ENCODE peak calls at places on chromosomes 12 and 14, in eight cellular contexts. Q, P, V, U, Y, E, C and D are unnamed samples.

GRCh38 chr12:78674311-78675085 is 190.1 kb upstream of the SYT1 start:
- DNase-seq in Y (peak; percentile 13), U (peak; percentile 10), C (no peak), V (no peak), P (no peak), Q (no peak), E (peak; percentile 26), D (peak; percentile 39)

GRCh38 chr14:90062852-90063539 is 1.2 kb downstream of the KCNK13 start:
- DNase-seq in E (no peak), V (no peak), P (no peak), C (no peak), U (no peak), Q (no peak), Y (no peak), D (no peak)

GRCh38 chr12:44873898-44874297 is 2.2 kb downstream of the NELL2 start:
- DNase-seq in Q (no peak), Y (peak; percentile 47), P (no peak), C (no peak), U (no peak), E (peak; percentile 4), V (no peak), D (no peak)

GRCh38 chr12:46187023-46187422 is 81.8 kb downstream of the SLC38A1 start:
- DNase-seq in Y (no peak), U (peak; percentile 31), P (no peak), C (no peak), Q (peak; percentile 37), V (no peak), E (peak; percentile 87), D (peak; percentile 59)

GRCh38 chr12:97005174-97005573 is 98.1 kb downstream of the NEDD1 start:
- DNase-seq in P (no peak), Y (peak; percentile 20), C (no peak), E (no peak), V (no peak), U (no peak), Q (no peak), D (no peak)

GRCh38 chr14:68781161-68782021 is 11.5 kb downstream of the ZFP36L1 start:
- DNase-seq in C (peak; percentile 36), Y (no peak), P (no peak), V (no peak), U (no peak), E (no peak), Q (no peak), D (no peak)

GRCh38 chr12:24777359-24777758 is 171.5 kb downstream of the BCAT1 start:
- DNase-seq in E (no peak), Y (no peak), V (no peak), U (no peak), P (no peak), Q (no peak), C (no peak), D (no peak)

GRCh38 chr12:106303202-106303820 is 778 bp downstream of the TCP11L2 start:
- DNase-seq in V (peak; percentile 59), C (peak; percentile 90), P (peak; percentile 81), U (peak; percentile 61), Y (peak; percentile 92), E (peak; percentile 88), Q (peak; percentile 75), D (peak; percentile 74)